ENCODE peak calls at places on chromosomes 5 and 9, in four cellular contexts. One of them, this sample, is unnamed.

GRCh38 chr5:133873936-133874585 is 94.4 kb downstream of the C5orf15 start:
- DNase-seq in K562: no peak
- DNase-seq in HepG2: no peak
- DNase-seq in HCT116: no peak
- DNase-seq in this sample: no peak

GRCh38 chr5:173800340-173800739 is 87.8 kb upstream of the CPEB4 start:
- DNase-seq in K562: peak; percentile 42
- DNase-seq in HepG2: no peak
- DNase-seq in HCT116: no peak
- DNase-seq in this sample: no peak

GRCh38 chr9:127898433-127899199 is 787 bp downstream of the ST6GALNAC6 start:
- DNase-seq in K562: peak; percentile 60
- DNase-seq in HepG2: peak; percentile 50
- DNase-seq in HCT116: no peak
- DNase-seq in this sample: no peak

GRCh38 chr5:68798877-68799276 is 294.9 kb upstream of the SLC30A5 start:
- DNase-seq in K562: no peak
- DNase-seq in HepG2: no peak
- DNase-seq in HCT116: no peak
- DNase-seq in this sample: no peak

GRCh38 chr9:18296702-18297531 is 177.0 kb upstream of the ADAMTSL1 start:
- DNase-seq in K562: no peak
- DNase-seq in HepG2: no peak
- DNase-seq in HCT116: no peak
- DNase-seq in this sample: no peak

GRCh38 chr5:94863951-94864350 is 245.5 kb downstream of the SLF1 start:
- DNase-seq in K562: no peak
- DNase-seq in HepG2: no peak
- DNase-seq in HCT116: no peak
- DNase-seq in this sample: no peak

GRCh38 chr5:151178779-151179488 is 21.4 kb upstream of the ANXA6 start:
- DNase-seq in K562: no peak
- DNase-seq in HepG2: no peak
- DNase-seq in HCT116: no peak
- DNase-seq in this sample: no peak

GRCh38 chr5:176597417-176598389 is 12.3 kb downstream of the GPRIN1 start:
- DNase-seq in K562: no peak
- DNase-seq in HepG2: no peak
- DNase-seq in HCT116: no peak
- DNase-seq in this sample: no peak

GRCh38 chr5:143201589-143201988 is 201.9 kb downstream of the NR3C1 start:
- DNase-seq in K562: no peak
- DNase-seq in HepG2: peak; percentile 76
- DNase-seq in HCT116: no peak
- DNase-seq in this sample: no peak

GRCh38 chr5:93893050-93893449 is 151.7 kb upstream of the POU5F2 start:
- DNase-seq in K562: no peak
- DNase-seq in HepG2: no peak
- DNase-seq in HCT116: no peak
- DNase-seq in this sample: no peak

GRCh38 chr5:147346006-147346561 is 111.3 kb downstream of the STK32A start:
- DNase-seq in K562: no peak
- DNase-seq in HepG2: no peak
- DNase-seq in HCT116: no peak
- DNase-seq in this sample: no peak

GRCh38 chr9:92663126-92663525 is 6.8 kb downstream of the IPPK start:
- DNase-seq in K562: no peak
- DNase-seq in HepG2: no peak
- DNase-seq in HCT116: no peak
- DNase-seq in this sample: no peak

GRCh38 chr5:95631991-95632675 is 12.2 kb downstream of the GPR150 start:
- DNase-seq in K562: peak; percentile 29
- DNase-seq in HepG2: peak; percentile 24
- DNase-seq in HCT116: no peak
- DNase-seq in this sample: no peak

GRCh38 chr9:73183917-73184861 is 32.5 kb downstream of the ANXA1 start:
- DNase-seq in K562: peak; percentile 11
- DNase-seq in HepG2: peak; percentile 21
- DNase-seq in HCT116: peak; percentile 38
- DNase-seq in this sample: no peak

GRCh38 chr5:136070486-136071285 is 41.9 kb downstream of the TGFBI start:
- DNase-seq in K562: no peak
- DNase-seq in HepG2: no peak
- DNase-seq in HCT116: no peak
- DNase-seq in this sample: no peak

GRCh38 chr5:20524956-20525529 is 537.0 kb upstream of the CDH18 start:
- DNase-seq in K562: no peak
- DNase-seq in HepG2: no peak
- DNase-seq in HCT116: no peak
- DNase-seq in this sample: no peak

GRCh38 chr5:75756991-75757390 is 39.8 kb upstream of the POC5 start:
- DNase-seq in K562: no peak
- DNase-seq in HepG2: no peak
- DNase-seq in HCT116: no peak
- DNase-seq in this sample: no peak

GRCh38 chr5:148457183-148457620 is 73.4 kb downstream of the FBXO38 start:
- DNase-seq in K562: peak; percentile 19
- DNase-seq in HepG2: no peak
- DNase-seq in HCT116: no peak
- DNase-seq in this sample: no peak

GRCh38 chr5:54390015-54390414 is 65.5 kb upstream of the HSPB3 start:
- DNase-seq in K562: peak; percentile 75
- DNase-seq in HepG2: no peak
- DNase-seq in HCT116: peak; percentile 69
- DNase-seq in this sample: no peak

GRCh38 chr5:152456815-152457443 is 51.9 kb upstream of the NMUR2 start:
- DNase-seq in K562: no peak
- DNase-seq in HepG2: no peak
- DNase-seq in HCT116: no peak
- DNase-seq in this sample: no peak

GRCh38 chr5:111072949-111073682 is 1.6 kb downstream of the TSLP start:
- DNase-seq in K562: peak; percentile 77
- DNase-seq in HepG2: no peak
- DNase-seq in HCT116: peak; percentile 19
- DNase-seq in this sample: no peak

GRCh38 chr5:159038907-159039306 is 60.8 kb downstream of the EBF1 start:
- DNase-seq in K562: no peak
- DNase-seq in HepG2: no peak
- DNase-seq in HCT116: no peak
- DNase-seq in this sample: no peak

GRCh38 chr5:68033961-68034581 is 181.5 kb upstream of the PIK3R1 start:
- DNase-seq in K562: no peak
- DNase-seq in HepG2: no peak
- DNase-seq in HCT116: no peak
- DNase-seq in this sample: no peak

GRCh38 chr5:69167488-69167845 is 517 bp downstream of the CCNB1 start:
- DNase-seq in K562: peak; percentile 28
- DNase-seq in HepG2: no peak
- DNase-seq in HCT116: no peak
- DNase-seq in this sample: peak; percentile 16

GRCh38 chr9:79335987-79336386 is 235.8 kb upstream of the TLE4 start:
- DNase-seq in K562: no peak
- DNase-seq in HepG2: no peak
- DNase-seq in HCT116: no peak
- DNase-seq in this sample: no peak

GRCh38 chr5:37776826-37777225 is 63.0 kb downstream of the GDNF start:
- DNase-seq in K562: no peak
- DNase-seq in HepG2: no peak
- DNase-seq in HCT116: no peak
- DNase-seq in this sample: no peak

GRCh38 chr5:175460560-175460959 is 16.6 kb upstream of the DRD1 start:
- DNase-seq in K562: no peak
- DNase-seq in HepG2: no peak
- DNase-seq in HCT116: no peak
- DNase-seq in this sample: no peak

GRCh38 chr9:130698514-130698913 is 4.9 kb downstream of the EXOSC2 start:
- DNase-seq in K562: no peak
- DNase-seq in HepG2: peak; percentile 65
- DNase-seq in HCT116: no peak
- DNase-seq in this sample: no peak

GRCh38 chr9:545480-545879 is 296.0 kb upstream of the DMRT1 start:
- DNase-seq in K562: no peak
- DNase-seq in HepG2: no peak
- DNase-seq in HCT116: no peak
- DNase-seq in this sample: no peak

GRCh38 chr9:111974092-111974681 is 77.6 kb downstream of the UGCG start:
- DNase-seq in K562: no peak
- DNase-seq in HepG2: no peak
- DNase-seq in HCT116: no peak
- DNase-seq in this sample: no peak
- H3K9ac ChIP-seq in K562: peak overlapping the region; percentile 38
- H3K9ac ChIP-seq in HepG2: no peak overlapping the region
- H3K9ac ChIP-seq in HCT116: no peak overlapping the region
- H3K9ac ChIP-seq in this sample: no peak overlapping the region

DNA sequence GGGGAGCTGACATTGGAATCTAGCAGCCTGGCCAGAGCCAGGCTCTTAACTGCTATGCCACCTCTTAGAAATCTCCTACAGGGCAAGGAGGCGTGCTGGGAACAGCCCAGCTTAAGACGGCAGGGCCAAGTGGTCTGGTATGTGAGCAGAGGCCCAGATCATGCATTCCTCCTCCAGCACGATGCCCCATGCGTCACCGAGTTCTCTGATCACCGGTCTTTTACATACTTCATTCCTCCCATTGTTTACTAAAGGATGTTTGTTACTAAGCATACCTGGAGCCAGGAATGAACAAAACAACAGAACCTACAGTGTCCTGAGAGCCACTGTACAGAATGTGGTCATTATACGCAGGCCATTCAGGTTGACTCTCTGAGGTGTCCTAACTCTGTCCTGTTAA is 73.8 kb downstream of the TRIO start:
- DNase-seq in K562: no peak
- DNase-seq in HepG2: peak; percentile 23
- DNase-seq in HCT116: no peak
- DNase-seq in this sample: peak; percentile 11
- H3K4me1 ChIP-seq in K562: no peaks in the 10 kb centered on the region
- H3K4me1 ChIP-seq in HepG2: peaks cover 90% of the 10 kb centered on the region
- H3K4me1 ChIP-seq in HCT116: peaks cover 8% of the 10 kb centered on the region
- H3K4me1 ChIP-seq in this sample: peaks cover 4% of the 10 kb centered on the region

DNA sequence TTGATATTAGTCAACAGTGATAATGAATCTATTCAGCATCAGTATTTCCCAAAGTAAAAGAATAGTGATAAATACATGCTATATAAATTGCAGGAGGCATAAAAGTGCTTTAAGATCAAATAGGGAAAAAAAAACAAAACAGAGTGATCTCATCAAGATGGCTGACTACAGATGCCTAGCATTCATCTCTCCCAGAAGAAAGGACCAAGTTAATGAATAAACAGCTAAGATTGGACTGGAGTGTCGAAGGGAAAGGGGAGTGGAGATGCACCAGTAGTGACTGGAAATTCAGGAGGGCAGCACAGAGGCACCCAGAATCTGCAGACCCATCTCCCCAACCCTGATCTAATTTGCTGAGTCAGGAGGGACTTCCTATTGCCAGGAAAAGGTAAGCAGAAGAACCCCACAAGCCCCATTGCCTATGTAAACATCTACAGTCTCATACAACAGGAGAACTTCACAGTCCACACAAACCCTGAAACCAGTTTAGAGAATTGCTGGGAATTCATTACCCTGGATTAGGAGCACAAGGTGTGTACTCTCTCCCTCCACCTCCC is 699.4 kb downstream of the PTPRD start:
- DNase-seq in K562: no peak
- DNase-seq in HepG2: peak; percentile 2
- DNase-seq in HCT116: no peak
- DNase-seq in this sample: no peak
- TF ChIP-seq ZNF274 in K562: no peak
- TF ChIP-seq ZNF274 in HepG2: no peak
- TF ChIP-seq ZNF274 in HCT116: no peak
- TF ChIP-seq ZNF274 in this sample: no peak

GRCh38 chr5:180082633-180083420 is 11.3 kb upstream of the RNF130 start:
- DNase-seq in K562: no peak
- DNase-seq in HepG2: no peak
- DNase-seq in HCT116: no peak
- DNase-seq in this sample: peak; percentile 88
- H3K9ac ChIP-seq in K562: no peak overlapping the region
- H3K9ac ChIP-seq in HepG2: no peak overlapping the region
- H3K9ac ChIP-seq in HCT116: no peak overlapping the region
- H3K9ac ChIP-seq in this sample: no peak overlapping the region

GRCh38 chr5:127587246-127587917 is 61.5 kb upstream of the CTXN3 start:
- DNase-seq in K562: no peak
- DNase-seq in HepG2: no peak
- DNase-seq in HCT116: no peak
- DNase-seq in this sample: no peak
- H3K4me1 ChIP-seq in K562: no peaks in the 10 kb centered on the region
- H3K4me1 ChIP-seq in HepG2: peaks cover 16% of the 10 kb centered on the region
- H3K4me1 ChIP-seq in HCT116: no peaks in the 10 kb centered on the region
- H3K4me1 ChIP-seq in this sample: no peaks in the 10 kb centered on the region

GRCh38 chr9:74391816-74392215 is 105.3 kb upstream of the RORB start:
- DNase-seq in K562: no peak
- DNase-seq in HepG2: no peak
- DNase-seq in HCT116: no peak
- DNase-seq in this sample: no peak
- TF ChIP-seq ZNF274 in K562: no peak
- TF ChIP-seq ZNF274 in HepG2: no peak
- TF ChIP-seq ZNF274 in HCT116: no peak
- TF ChIP-seq ZNF274 in this sample: no peak

GRCh38 chr9:109780453-109781033 is 545 bp downstream of the PALM2AKAP2 start:
- DNase-seq in K562: no peak
- DNase-seq in HepG2: no peak
- DNase-seq in HCT116: no peak
- DNase-seq in this sample: peak; percentile 30
- H3K9ac ChIP-seq in K562: no peak overlapping the region
- H3K9ac ChIP-seq in HepG2: no peak overlapping the region
- H3K9ac ChIP-seq in HCT116: no peak overlapping the region
- H3K9ac ChIP-seq in this sample: peak overlapping the region; percentile 84